ENCODE peak calls at places on chromosomes 5 and 9, in six cellular contexts. One of them, this sample, is unnamed.
A peak's percentile ranks its signal among the peaks of the same experiment; 100 is the strongest.

GRCh38 chr5:108561416-108562204 is 179.7 kb upstream of the FBXL17 start:
- DNase-seq in K562: no peak
- DNase-seq in MM.1S: no peak
- DNase-seq in fibroblast of lung: no peak
- DNase-seq in PC-9: no peak
- DNase-seq in GM23338: peak; percentile 62
- DNase-seq in this sample: no peak

GRCh38 chr9:19922476-19923118 is 133.8 kb upstream of the SLC24A2 start:
- DNase-seq in K562: no peak
- DNase-seq in MM.1S: no peak
- DNase-seq in fibroblast of lung: peak; percentile 38
- DNase-seq in PC-9: no peak
- DNase-seq in GM23338: peak; percentile 91
- DNase-seq in this sample: peak; percentile 77

GRCh38 chr5:108212775-108213346 is 169.0 kb downstream of the FBXL17 start:
- DNase-seq in K562: no peak
- DNase-seq in MM.1S: no peak
- DNase-seq in fibroblast of lung: peak; percentile 73
- DNase-seq in PC-9: no peak
- DNase-seq in GM23338: peak; percentile 54
- DNase-seq in this sample: peak; percentile 52

GRCh38 chr5:16615737-16616535 is 861 bp downstream of the RETREG1 start:
- DNase-seq in K562: no peak
- DNase-seq in MM.1S: peak; percentile 13
- DNase-seq in fibroblast of lung: no peak
- DNase-seq in PC-9: no peak
- DNase-seq in GM23338: peak; percentile 37
- DNase-seq in this sample: peak; percentile 14

GRCh38 chr9:121318631-121319393 is 50.9 kb downstream of the GSN start:
- DNase-seq in K562: no peak
- DNase-seq in MM.1S: no peak
- DNase-seq in fibroblast of lung: no peak
- DNase-seq in PC-9: no peak
- DNase-seq in GM23338: peak; percentile 33
- DNase-seq in this sample: no peak

GRCh38 chr9:75448281-75448680 is 360.0 kb downstream of the OSTF1 start:
- DNase-seq in K562: no peak
- DNase-seq in MM.1S: no peak
- DNase-seq in fibroblast of lung: peak; percentile 34
- DNase-seq in PC-9: no peak
- DNase-seq in GM23338: no peak
- DNase-seq in this sample: no peak

GRCh38 chr5:56175465-56175864 is 57.7 kb downstream of the ANKRD55 start:
- DNase-seq in K562: no peak
- DNase-seq in MM.1S: no peak
- DNase-seq in fibroblast of lung: peak; percentile 86
- DNase-seq in PC-9: peak; percentile 57
- DNase-seq in GM23338: peak; percentile 62
- DNase-seq in this sample: peak; percentile 64

GRCh38 chr9:82247318-82247717 is 258.7 kb downstream of the SPATA31D1 start:
- DNase-seq in K562: no peak
- DNase-seq in MM.1S: no peak
- DNase-seq in fibroblast of lung: no peak
- DNase-seq in PC-9: no peak
- DNase-seq in GM23338: no peak
- DNase-seq in this sample: no peak

GRCh38 chr5:54515634-54516033 is 1.9 kb upstream of the SNX18 start:
- DNase-seq in K562: no peak
- DNase-seq in MM.1S: no peak
- DNase-seq in fibroblast of lung: no peak
- DNase-seq in PC-9: no peak
- DNase-seq in GM23338: no peak
- DNase-seq in this sample: no peak

GRCh38 chr9:17230646-17231045 is 95.8 kb downstream of the CNTLN start:
- DNase-seq in K562: no peak
- DNase-seq in MM.1S: no peak
- DNase-seq in fibroblast of lung: no peak
- DNase-seq in PC-9: no peak
- DNase-seq in GM23338: no peak
- DNase-seq in this sample: no peak

GRCh38 chr9:89935791-89936190 is 331.0 kb downstream of the GADD45G start:
- DNase-seq in K562: no peak
- DNase-seq in MM.1S: no peak
- DNase-seq in fibroblast of lung: no peak
- DNase-seq in PC-9: no peak
- DNase-seq in GM23338: no peak
- DNase-seq in this sample: no peak

GRCh38 chr9:37914154-37914551 is 10.2 kb upstream of the SLC25A51 start:
- DNase-seq in K562: no peak
- DNase-seq in MM.1S: no peak
- DNase-seq in fibroblast of lung: no peak
- DNase-seq in PC-9: no peak
- DNase-seq in GM23338: no peak
- DNase-seq in this sample: no peak

GRCh38 chr5:14266686-14267085 is 123.5 kb downstream of the TRIO start:
- DNase-seq in K562: peak; percentile 39
- DNase-seq in MM.1S: no peak
- DNase-seq in fibroblast of lung: no peak
- DNase-seq in PC-9: no peak
- DNase-seq in GM23338: no peak
- DNase-seq in this sample: no peak
- H3K4me1 ChIP-seq in K562: peaks cover 20% of the 10 kb centered on the region
- H3K4me1 ChIP-seq in MM.1S: peaks cover 12% of the 10 kb centered on the region
- H3K4me1 ChIP-seq in fibroblast of lung: peaks cover 48% of the 10 kb centered on the region
- H3K4me1 ChIP-seq in PC-9: peaks cover 76% of the 10 kb centered on the region
- H3K4me1 ChIP-seq in GM23338: peaks cover 61% of the 10 kb centered on the region
- H3K4me1 ChIP-seq in this sample: peaks cover 26% of the 10 kb centered on the region

GRCh38 chr9:114678847-114679246 is 3.1 kb downstream of the TEX48 start:
- DNase-seq in K562: no peak
- DNase-seq in MM.1S: no peak
- DNase-seq in fibroblast of lung: peak; percentile 59
- DNase-seq in PC-9: no peak
- DNase-seq in GM23338: no peak
- DNase-seq in this sample: no peak
- H3K27ac ChIP-seq in K562: no peak overlapping the region
- H3K27ac ChIP-seq in MM.1S: no peak overlapping the region
- H3K27ac ChIP-seq in fibroblast of lung: no peak overlapping the region
- H3K27ac ChIP-seq in PC-9: no peak overlapping the region
- H3K27ac ChIP-seq in GM23338: no peak overlapping the region
- H3K27ac ChIP-seq in this sample: no peak overlapping the region

DNA sequence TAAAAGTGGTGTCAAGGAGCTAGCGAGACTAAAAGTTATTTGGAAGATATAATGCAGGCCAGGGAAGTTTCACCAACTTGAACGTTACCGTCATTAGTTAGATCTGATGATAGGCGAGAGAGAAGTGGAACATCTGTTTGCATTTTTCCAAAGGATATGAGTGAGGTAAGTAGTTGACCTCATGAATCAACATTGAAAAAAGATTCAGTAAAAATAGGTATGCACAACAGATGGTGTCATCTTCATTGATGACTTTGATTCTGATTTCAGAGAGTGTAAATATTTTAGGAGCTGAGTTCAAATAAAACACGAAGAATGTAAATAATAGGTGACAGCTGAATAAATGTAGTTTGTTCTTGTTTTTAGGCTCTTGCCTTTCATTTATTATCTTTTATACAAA is 998.9 kb upstream of the CDH6 start:
- DNase-seq in K562: no peak
- DNase-seq in MM.1S: no peak
- DNase-seq in fibroblast of lung: no peak
- DNase-seq in PC-9: no peak
- DNase-seq in GM23338: no peak
- DNase-seq in this sample: no peak
- TF ChIP-seq EZH2 in K562: no peak
- TF ChIP-seq EZH2 in MM.1S: no peak
- TF ChIP-seq EZH2 in fibroblast of lung: no peak
- TF ChIP-seq EZH2 in PC-9: no peak
- TF ChIP-seq EZH2 in GM23338: no peak
- TF ChIP-seq EZH2 in this sample: no peak

GRCh38 chr9:95446984-95447383 is 69.8 kb downstream of the PTCH1 start:
- DNase-seq in K562: no peak
- DNase-seq in MM.1S: no peak
- DNase-seq in fibroblast of lung: no peak
- DNase-seq in PC-9: no peak
- DNase-seq in GM23338: no peak
- DNase-seq in this sample: no peak

GRCh38 chr9:95446259-95446658 is 70.5 kb downstream of the PTCH1 start:
- DNase-seq in K562: no peak
- DNase-seq in MM.1S: no peak
- DNase-seq in fibroblast of lung: no peak
- DNase-seq in PC-9: no peak
- DNase-seq in GM23338: no peak
- DNase-seq in this sample: no peak

GRCh38 chr9:95450171-95451107 is 66.3 kb downstream of the PTCH1 start:
- DNase-seq in K562: no peak
- DNase-seq in MM.1S: no peak
- DNase-seq in fibroblast of lung: no peak
- DNase-seq in PC-9: no peak
- DNase-seq in GM23338: peak; percentile 18
- DNase-seq in this sample: peak; percentile 26

GRCh38 chr9:95447660-95448420 is 68.9 kb downstream of the PTCH1 start:
- DNase-seq in K562: no peak
- DNase-seq in MM.1S: no peak
- DNase-seq in fibroblast of lung: no peak
- DNase-seq in PC-9: no peak
- DNase-seq in GM23338: peak; percentile 49
- DNase-seq in this sample: no peak

GRCh38 chr9:95449016-95449415 is 67.8 kb downstream of the PTCH1 start:
- DNase-seq in K562: no peak
- DNase-seq in MM.1S: no peak
- DNase-seq in fibroblast of lung: no peak
- DNase-seq in PC-9: no peak
- DNase-seq in GM23338: no peak
- DNase-seq in this sample: no peak
- H3K4me1 ChIP-seq in K562: peaks cover 21% of the 10 kb centered on the region
- H3K4me1 ChIP-seq in MM.1S: no peaks in the 10 kb centered on the region
- H3K4me1 ChIP-seq in fibroblast of lung: no peaks in the 10 kb centered on the region
- H3K4me1 ChIP-seq in PC-9: no peaks in the 10 kb centered on the region
- H3K4me1 ChIP-seq in GM23338: peaks cover 16% of the 10 kb centered on the region
- H3K4me1 ChIP-seq in this sample: peaks cover 17% of the 10 kb centered on the region

DNA sequence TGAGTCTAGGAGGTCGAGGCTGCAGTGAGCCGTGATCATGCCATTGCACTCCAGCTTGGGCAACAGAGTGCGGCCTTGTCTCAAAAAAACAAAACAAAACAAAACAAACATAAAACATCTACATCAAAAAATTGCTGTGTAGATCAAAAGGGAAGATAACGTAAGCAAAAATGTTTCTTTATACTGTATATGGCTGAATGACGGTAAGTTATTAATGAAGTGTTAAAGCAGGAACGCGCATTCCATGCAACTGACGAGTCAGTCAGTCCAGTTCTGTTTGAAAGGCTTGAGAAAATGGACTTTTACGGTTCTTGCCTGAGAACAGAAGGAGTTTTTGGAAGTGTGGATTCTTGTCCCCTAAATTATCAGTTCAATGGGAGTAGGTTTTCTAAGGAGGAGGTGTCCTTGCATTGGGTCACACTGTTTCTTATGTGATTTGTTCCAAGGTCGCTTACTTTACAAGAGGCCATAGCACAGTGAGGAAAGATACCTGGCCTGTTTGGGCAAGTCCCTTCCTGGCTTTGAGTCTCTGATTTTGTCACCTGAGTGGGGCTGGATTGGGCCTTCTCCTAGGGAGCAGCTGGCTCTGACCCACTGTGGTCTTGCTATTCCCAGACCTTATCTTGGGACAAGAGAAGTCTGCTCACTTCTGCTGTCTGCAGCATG is 6.6 kb upstream of the PTGS1 start:
- DNase-seq in K562: no peak
- DNase-seq in MM.1S: no peak
- DNase-seq in fibroblast of lung: no peak
- DNase-seq in PC-9: no peak
- DNase-seq in GM23338: no peak
- DNase-seq in this sample: no peak
- H3K27ac ChIP-seq in K562: no peak overlapping the region
- H3K27ac ChIP-seq in MM.1S: no peak overlapping the region
- H3K27ac ChIP-seq in fibroblast of lung: peak overlapping the region; percentile 70
- H3K27ac ChIP-seq in PC-9: no peak overlapping the region
- H3K27ac ChIP-seq in GM23338: no peak overlapping the region
- H3K27ac ChIP-seq in this sample: no peak overlapping the region

This sample was measured in hepatocyte.